ENCODE peak calls at places on chromosome 11, in nine cellular contexts. One of them, this sample, is unnamed.

GRCh38 chr11:2591805-2592204 is 108.0 kb downstream of the KCNQ1OT1 start:
- DNase-seq in SHP77: no peak
- DNase-seq in T-helper 17 cell: no peak
- DNase-seq in activated T-cell treated with anti-CD3 and anti-CD28 coated beads, Interleukin-2, amount 50 U/mL, for 48 hours: peak; percentile 12
- DNase-seq in NCI-H2107: no peak
- DNase-seq in GM23248: no peak
- DNase-seq in frontal cortex: no peak
- DNase-seq in heart left ventricle: peak; percentile 55
- DNase-seq in nucleus accumbens: no peak
- DNase-seq in this sample: no peak

GRCh38 chr11:121741954-121742361 is 289.2 kb upstream of the SORL1-AS1 start:
- DNase-seq in SHP77: no peak
- DNase-seq in T-helper 17 cell: no peak
- DNase-seq in activated T-cell treated with anti-CD3 and anti-CD28 coated beads, Interleukin-2, amount 50 U/mL, for 48 hours: no peak
- DNase-seq in NCI-H2107: no peak
- DNase-seq in GM23248: peak; percentile 59
- DNase-seq in frontal cortex: peak; percentile 14
- DNase-seq in heart left ventricle: peak; percentile 77
- DNase-seq in nucleus accumbens: peak; percentile 43
- DNase-seq in this sample: no peak

GRCh38 chr11:127056338-127056971 is 55.9 kb upstream of the KIRREL3 start:
- DNase-seq in SHP77: no peak
- DNase-seq in T-helper 17 cell: no peak
- DNase-seq in activated T-cell treated with anti-CD3 and anti-CD28 coated beads, Interleukin-2, amount 50 U/mL, for 48 hours: no peak
- DNase-seq in NCI-H2107: no peak
- DNase-seq in GM23248: peak; percentile 32
- DNase-seq in frontal cortex: no peak
- DNase-seq in heart left ventricle: no peak
- DNase-seq in nucleus accumbens: no peak
- DNase-seq in this sample: no peak

GRCh38 chr11:2508793-2509192 is 64.0 kb downstream of the KCNQ1 start:
- DNase-seq in SHP77: no peak
- DNase-seq in T-helper 17 cell: no peak
- DNase-seq in activated T-cell treated with anti-CD3 and anti-CD28 coated beads, Interleukin-2, amount 50 U/mL, for 48 hours: no peak
- DNase-seq in NCI-H2107: no peak
- DNase-seq in GM23248: no peak
- DNase-seq in frontal cortex: peak; percentile 0
- DNase-seq in heart left ventricle: peak; percentile 18
- DNase-seq in nucleus accumbens: no peak
- DNase-seq in this sample: no peak

GRCh38 chr11:107704432-107704831 is 7.4 kb downstream of the SLN start:
- DNase-seq in SHP77: no peak
- DNase-seq in T-helper 17 cell: no peak
- DNase-seq in activated T-cell treated with anti-CD3 and anti-CD28 coated beads, Interleukin-2, amount 50 U/mL, for 48 hours: no peak
- DNase-seq in NCI-H2107: no peak
- DNase-seq in GM23248: peak; percentile 91
- DNase-seq in frontal cortex: no peak
- DNase-seq in heart left ventricle: no peak
- DNase-seq in nucleus accumbens: no peak
- DNase-seq in this sample: no peak

GRCh38 chr11:75527938-75528845 is 2.5 kb upstream of the GDPD5 start:
- DNase-seq in SHP77: no peak
- DNase-seq in T-helper 17 cell: no peak
- DNase-seq in activated T-cell treated with anti-CD3 and anti-CD28 coated beads, Interleukin-2, amount 50 U/mL, for 48 hours: no peak
- DNase-seq in NCI-H2107: no peak
- DNase-seq in GM23248: no peak
- DNase-seq in frontal cortex: no peak
- DNase-seq in heart left ventricle: no peak
- DNase-seq in nucleus accumbens: no peak
- DNase-seq in this sample: no peak

GRCh38 chr11:74011360-74012071 is 2.6 kb upstream of the UCP3 start:
- DNase-seq in SHP77: no peak
- DNase-seq in T-helper 17 cell: no peak
- DNase-seq in activated T-cell treated with anti-CD3 and anti-CD28 coated beads, Interleukin-2, amount 50 U/mL, for 48 hours: peak; percentile 79
- DNase-seq in NCI-H2107: no peak
- DNase-seq in GM23248: peak; percentile 55
- DNase-seq in frontal cortex: no peak
- DNase-seq in heart left ventricle: no peak
- DNase-seq in nucleus accumbens: no peak
- DNase-seq in this sample: no peak

GRCh38 chr11:64925536-64926449 is 1.3 kb downstream of the PPP2R5B start:
- DNase-seq in SHP77: no peak
- DNase-seq in T-helper 17 cell: no peak
- DNase-seq in activated T-cell treated with anti-CD3 and anti-CD28 coated beads, Interleukin-2, amount 50 U/mL, for 48 hours: no peak
- DNase-seq in NCI-H2107: no peak
- DNase-seq in GM23248: no peak
- DNase-seq in frontal cortex: peak; percentile 22
- DNase-seq in heart left ventricle: no peak
- DNase-seq in nucleus accumbens: no peak
- DNase-seq in this sample: no peak

GRCh38 chr11:95680169-95680929 is 109.2 kb downstream of the FAM76B start:
- DNase-seq in SHP77: no peak
- DNase-seq in T-helper 17 cell: no peak
- DNase-seq in activated T-cell treated with anti-CD3 and anti-CD28 coated beads, Interleukin-2, amount 50 U/mL, for 48 hours: no peak
- DNase-seq in NCI-H2107: no peak
- DNase-seq in GM23248: peak; percentile 90
- DNase-seq in frontal cortex: no peak
- DNase-seq in heart left ventricle: no peak
- DNase-seq in nucleus accumbens: no peak
- DNase-seq in this sample: no peak

GRCh38 chr11:67113231-67113721 is 5.8 kb upstream of the KDM2A start:
- DNase-seq in SHP77: no peak
- DNase-seq in T-helper 17 cell: no peak
- DNase-seq in activated T-cell treated with anti-CD3 and anti-CD28 coated beads, Interleukin-2, amount 50 U/mL, for 48 hours: no peak
- DNase-seq in NCI-H2107: no peak
- DNase-seq in GM23248: no peak
- DNase-seq in frontal cortex: no peak
- DNase-seq in heart left ventricle: no peak
- DNase-seq in nucleus accumbens: no peak
- DNase-seq in this sample: no peak

GRCh38 chr11:111379500-111380136 is 543 bp upstream of the POU2AF1 start:
- DNase-seq in SHP77: no peak
- DNase-seq in T-helper 17 cell: no peak
- DNase-seq in activated T-cell treated with anti-CD3 and anti-CD28 coated beads, Interleukin-2, amount 50 U/mL, for 48 hours: no peak
- DNase-seq in NCI-H2107: no peak
- DNase-seq in GM23248: no peak
- DNase-seq in frontal cortex: no peak
- DNase-seq in heart left ventricle: no peak
- DNase-seq in nucleus accumbens: no peak
- DNase-seq in this sample: no peak

GRCh38 chr11:68122936-68123539 is 1.9 kb upstream of the CHKA start:
- DNase-seq in SHP77: no peak
- DNase-seq in T-helper 17 cell: no peak
- DNase-seq in activated T-cell treated with anti-CD3 and anti-CD28 coated beads, Interleukin-2, amount 50 U/mL, for 48 hours: no peak
- DNase-seq in NCI-H2107: no peak
- DNase-seq in GM23248: no peak
- DNase-seq in frontal cortex: no peak
- DNase-seq in heart left ventricle: no peak
- DNase-seq in nucleus accumbens: no peak
- DNase-seq in this sample: no peak

GRCh38 chr11:4683020-4683419 is 14.6 kb downstream of the OR51E2 start:
- DNase-seq in SHP77: no peak
- DNase-seq in T-helper 17 cell: no peak
- DNase-seq in activated T-cell treated with anti-CD3 and anti-CD28 coated beads, Interleukin-2, amount 50 U/mL, for 48 hours: no peak
- DNase-seq in NCI-H2107: no peak
- DNase-seq in GM23248: peak; percentile 23
- DNase-seq in frontal cortex: no peak
- DNase-seq in heart left ventricle: no peak
- DNase-seq in nucleus accumbens: no peak
- DNase-seq in this sample: no peak

GRCh38 chr11:69398529-69399492 is 82.7 kb upstream of the LINC01488 start:
- DNase-seq in SHP77: no peak
- DNase-seq in T-helper 17 cell: no peak
- DNase-seq in activated T-cell treated with anti-CD3 and anti-CD28 coated beads, Interleukin-2, amount 50 U/mL, for 48 hours: no peak
- DNase-seq in NCI-H2107: no peak
- DNase-seq in GM23248: peak; percentile 81
- DNase-seq in frontal cortex: no peak
- DNase-seq in heart left ventricle: no peak
- DNase-seq in nucleus accumbens: no peak
- DNase-seq in this sample: no peak

GRCh38 chr11:125069008-125069407 is 5.9 kb downstream of the SLC37A2 start:
- DNase-seq in SHP77: no peak
- DNase-seq in T-helper 17 cell: no peak
- DNase-seq in activated T-cell treated with anti-CD3 and anti-CD28 coated beads, Interleukin-2, amount 50 U/mL, for 48 hours: no peak
- DNase-seq in NCI-H2107: no peak
- DNase-seq in GM23248: peak; percentile 19
- DNase-seq in frontal cortex: no peak
- DNase-seq in heart left ventricle: no peak
- DNase-seq in nucleus accumbens: no peak
- DNase-seq in this sample: no peak

GRCh38 chr11:78318321-78318720 is 99.3 kb downstream of the GAB2 start:
- DNase-seq in SHP77: no peak
- DNase-seq in T-helper 17 cell: no peak
- DNase-seq in activated T-cell treated with anti-CD3 and anti-CD28 coated beads, Interleukin-2, amount 50 U/mL, for 48 hours: no peak
- DNase-seq in NCI-H2107: no peak
- DNase-seq in GM23248: no peak
- DNase-seq in frontal cortex: no peak
- DNase-seq in heart left ventricle: no peak
- DNase-seq in nucleus accumbens: no peak
- DNase-seq in this sample: no peak

GRCh38 chr11:6606471-6607189 is 3.1 kb downstream of the ILK start:
- DNase-seq in SHP77: peak; percentile 34
- DNase-seq in T-helper 17 cell: peak; percentile 35
- DNase-seq in activated T-cell treated with anti-CD3 and anti-CD28 coated beads, Interleukin-2, amount 50 U/mL, for 48 hours: peak; percentile 79
- DNase-seq in NCI-H2107: no peak
- DNase-seq in GM23248: peak; percentile 94
- DNase-seq in frontal cortex: peak; percentile 76
- DNase-seq in heart left ventricle: peak; percentile 93
- DNase-seq in nucleus accumbens: peak; percentile 60
- DNase-seq in this sample: no peak